ENCODE peak calls at places on chromosomes 4 and X, in eight cellular contexts. G is left ventricle myocardium inferior, A is GM23248, D is fibroblast of pulmonary artery, H is NCI-H1436, Y is SIG-M5, I is anterior cingulate cortex, J is GM03348. B is an unnamed sample.

GRCh38 chrX:130009658-130010223 is 27.3 kb downstream of the BCORL1 start:
- DNase-seq in D (no peak), A (no peak), Y (no peak), G (no peak), H (no peak), I (no peak), J (no peak), B (no peak)

GRCh38 chrX:54926978-54927377 is 6.4 kb downstream of the TRO start:
- DNase-seq in D (no peak), A (no peak), H (no peak), J (no peak), Y (no peak), G (no peak), I (no peak), B (no peak)

GRCh38 chrX:41603591-41603990 is 85.2 kb upstream of the GPR34 start:
- DNase-seq in H (no peak), J (no peak), G (no peak), A (no peak), I (no peak), D (no peak), Y (no peak), B (no peak)

GRCh38 chrX:54230440-54231148 is 47.5 kb upstream of the FAM120C start:
- DNase-seq in D (peak), A (no peak), Y (no peak), J (peak), I (no peak), H (no peak), G (no peak), B (no peak)

GRCh38 chr4:31548823-31549222 is 828.7 kb downstream of the PCDH7 start:
- DNase-seq in H (no peak), Y (no peak), A (no peak), I (no peak), G (no peak), J (no peak), D (no peak), B (no peak)

GRCh38 chr4:121094297-121094966 is 22.1 kb upstream of the NDNF start:
- DNase-seq in H (no peak), I (no peak), D (no peak), A (no peak), G (no peak), Y (no peak), J (no peak), B (no peak)

GRCh38 chr4:2395584-2395983 is 22.9 kb downstream of the ZFYVE28 start:
- DNase-seq in H (no peak), Y (no peak), I (no peak), D (no peak), A (no peak), G (no peak), J (no peak), B (no peak)

GRCh38 chr4:168955674-168956073 is 54.4 kb downstream of the CBR4 start:
- DNase-seq in A (no peak), H (no peak), J (no peak), G (no peak), I (no peak), Y (no peak), D (peak), B (no peak)

GRCh38 chr4:140156529-140157171 is 2.7 kb upstream of the MAML3 start:
- DNase-seq in G (no peak), Y (peak), I (no peak), H (no peak), A (no peak), J (no peak), D (no peak), B (no peak)

GRCh38 chr4:74583066-74583700 is 138.2 kb downstream of the AREG start:
- DNase-seq in I (no peak), J (peak), D (peak), A (peak), G (no peak), Y (no peak), H (no peak), B (no peak)

GRCh38 chrX:85611926-85612325 is 232.5 kb upstream of the POF1B start:
- DNase-seq in D (peak), I (no peak), J (peak), G (no peak), Y (no peak), H (peak), A (peak), B (no peak)

GRCh38 chr4:145984563-145984962 is 45.9 kb upstream of the ZNF827 start:
- DNase-seq in Y (no peak), G (no peak), D (no peak), J (no peak), I (no peak), A (no peak), H (no peak), B (no peak)

GRCh38 chr4:11439836-11440235 is 11.1 kb upstream of the HS3ST1 start:
- DNase-seq in J (no peak), H (no peak), A (no peak), Y (no peak), D (no peak), G (no peak), I (no peak), B (no peak)

GRCh38 chr4:84237008-84237407 is 262.1 kb downstream of the NKX6-1 start:
- DNase-seq in I (no peak), G (no peak), A (peak), Y (no peak), J (no peak), H (no peak), D (no peak), B (no peak)

GRCh38 chr4:139175647-139176298 is 1.2 kb downstream of the ELF2 start:
- DNase-seq in Y (no peak), D (peak), G (no peak), H (no peak), J (no peak), A (peak), I (no peak), B (no peak)

GRCh38 chr4:20506827-20507226 is 193.4 kb upstream of the PACRGL start:
- DNase-seq in J (peak), D (peak), G (no peak), I (no peak), A (peak), Y (no peak), H (no peak), B (no peak)

GRCh38 chr4:163344147-163345050 is 707 bp downstream of the NPY5R start:
- DNase-seq in H (no peak), Y (no peak), D (no peak), J (peak), A (no peak), G (no peak), I (no peak), B (no peak)

GRCh38 chr4:158571736-158572135 is 50.1 kb downstream of the RXFP1 start:
- DNase-seq in J (no peak), H (no peak), I (no peak), Y (no peak), G (no peak), D (no peak), A (no peak), B (no peak)

GRCh38 chr4:19309365-19309764 is 942.3 kb upstream of the SLIT2 start:
- DNase-seq in I (no peak), Y (no peak), H (no peak), J (peak), G (no peak), D (peak), A (peak), B (no peak)

GRCh38 chr4:74855879-74856278 is 61.6 kb upstream of the BTC start:
- DNase-seq in A (no peak), J (no peak), D (no peak), H (no peak), G (no peak), Y (no peak), I (no peak), B (no peak)

GRCh38 chrX:39766882-39767281 is 330.9 kb downstream of the BCOR start:
- DNase-seq in I (no peak), Y (no peak), D (no peak), G (peak), J (no peak), H (no peak), A (no peak), B (no peak)

GRCh38 chr4:17220816-17221215 is 291.1 kb downstream of the QDPR start:
- DNase-seq in A (no peak), H (no peak), Y (no peak), J (no peak), D (no peak), I (no peak), G (no peak), B (no peak)

GRCh38 chr4:2387829-2388228 is 30.6 kb downstream of the ZFYVE28 start:
- DNase-seq in H (no peak), D (no peak), A (no peak), Y (no peak), G (no peak), J (no peak), I (no peak), B (no peak)

GRCh38 chr4:93312299-93312698 is 516.3 kb upstream of the ATOH1 start:
- DNase-seq in H (no peak), A (no peak), I (no peak), J (no peak), Y (no peak), D (no peak), G (no peak), B (no peak)

GRCh38 chr4:140691369-140691768 is 64.8 kb downstream of the TBC1D9 start:
- DNase-seq in J (peak), Y (no peak), D (peak), A (peak), H (no peak), G (no peak), I (no peak), B (no peak)

B was measured in activated T-cell treated with anti-CD3 and anti-CD28 coated beads, Interleukin-2, amount 50 U/mL, for 1 hour.